ENCODE peak calls at places on chromosomes 6 and 20, in ten cellular contexts. T is fibroblast of the aortic adventitia; Z is spleen; C is heart left ventricle; K is A549; Y is AG09309; I is CD4-positive, CD25-positive, alpha-beta regulatory T cell; Q is CD4-positive, alpha-beta memory T cell; A is adrenal gland; M is kidney epithelial cell. P is an unnamed sample.

GRCh38 chr20:61719691-61720347 is 345.9 kb downstream of the TAF4 start:
- DNase-seq in T (no peak), Z (peak), C (no peak), K (no peak), Y (no peak), I (peak), Q (peak), A (no peak), M (no peak), P (no peak)

GRCh38 chr6:119442776-119443184 is 93.2 kb upstream of the MAN1A1 start:
- DNase-seq in T (no peak), Z (no peak), C (no peak), K (no peak), Y (no peak), I (no peak), Q (no peak), A (peak), M (no peak), P (no peak)

GRCh38 chr6:70673601-70674000 is 5.9 kb downstream of the SMAP1 start:
- DNase-seq in T (peak), Z (no peak), C (no peak), K (no peak), Y (no peak), I (no peak), Q (no peak), A (no peak), M (no peak), P (no peak)

GRCh38 chr6:38509713-38510112 is 130.0 kb downstream of the BTBD9 start:
- DNase-seq in T (peak), Z (no peak), C (no peak), K (peak), Y (peak), I (no peak), Q (no peak), A (no peak), M (peak), P (no peak)

GRCh38 chr20:37598101-37598530 is 70.4 kb upstream of the BLCAP start:
- DNase-seq in T (no peak), Z (no peak), C (no peak), K (no peak), Y (no peak), I (no peak), Q (no peak), A (no peak), M (no peak), P (no peak)

GRCh38 chr6:35092362-35093117 is 48.6 kb downstream of the TCP11 start:
- DNase-seq in T (peak), Z (no peak), C (no peak), K (no peak), Y (peak), I (no peak), Q (no peak), A (no peak), M (peak), P (no peak)

GRCh38 chr6:2020909-2021308 is 224.5 kb downstream of the GMDS start:
- DNase-seq in T (peak), Z (no peak), C (no peak), K (no peak), Y (peak), I (no peak), Q (no peak), A (no peak), M (no peak), P (no peak)

GRCh38 chr6:4379958-4380357 is 244.6 kb upstream of the ECI2 start:
- DNase-seq in T (no peak), Z (no peak), C (no peak), K (no peak), Y (no peak), I (no peak), Q (no peak), A (no peak), M (no peak), P (no peak)

GRCh38 chr20:63529180-63529860 is 7.9 kb downstream of the PTK6 start:
- DNase-seq in T (no peak), Z (no peak), C (no peak), K (no peak), Y (no peak), I (no peak), Q (no peak), A (no peak), M (no peak), P (no peak)

GRCh38 chr6:13419826-13420225 is 67.6 kb downstream of the GFOD1 start:
- DNase-seq in T (no peak), Z (no peak), C (no peak), K (no peak), Y (no peak), I (no peak), Q (no peak), A (no peak), M (no peak), P (no peak)

GRCh38 chr6:32096394-32097258 is 12.5 kb downstream of the TNXB start:
- DNase-seq in T (no peak), Z (no peak), C (no peak), K (no peak), Y (no peak), I (no peak), Q (no peak), A (no peak), M (no peak), P (no peak)

GRCh38 chr6:169800668-169801395 is 49.4 kb downstream of the ERMARD start:
- DNase-seq in T (peak), Z (peak), C (no peak), K (peak), Y (peak), I (no peak), Q (no peak), A (peak), M (peak), P (no peak)

GRCh38 chr6:112018619-112019416 is 35.1 kb upstream of the CCN6 start:
- DNase-seq in T (peak), Z (no peak), C (peak), K (no peak), Y (peak), I (no peak), Q (no peak), A (no peak), M (no peak), P (no peak)

GRCh38 chr6:166253277-166254229 is 54.6 kb downstream of the PRR18 start:
- DNase-seq in T (no peak), Z (peak), C (no peak), K (no peak), Y (no peak), I (peak), Q (no peak), A (no peak), M (no peak), P (no peak)

GRCh38 chr6:12132351-12133222 is 120.5 kb downstream of the HIVEP1 start:
- DNase-seq in T (peak), Z (no peak), C (no peak), K (no peak), Y (no peak), I (no peak), Q (no peak), A (no peak), M (no peak), P (no peak)

GRCh38 chr20:38106461-38106860 is 58.6 kb downstream of the TGM2 start:
- DNase-seq in T (no peak), Z (no peak), C (no peak), K (no peak), Y (no peak), I (no peak), Q (no peak), A (no peak), M (no peak), P (no peak)

GRCh38 chr20:6663751-6664388 is 103.6 kb upstream of the BMP2 start:
- DNase-seq in T (no peak), Z (no peak), C (no peak), K (no peak), Y (no peak), I (no peak), Q (no peak), A (no peak), M (peak), P (no peak)

GRCh38 chr6:99333068-99333467 is 16.4 kb downstream of the FAXC start:
- DNase-seq in T (no peak), Z (no peak), C (no peak), K (no peak), Y (no peak), I (no peak), Q (no peak), A (no peak), M (no peak), P (no peak)

GRCh38 chr20:59047938-59048680 is 5.5 kb upstream of the PRELID3B start:
- DNase-seq in T (peak), Z (no peak), C (no peak), K (peak), Y (no peak), I (no peak), Q (no peak), A (no peak), M (no peak), P (no peak)

GRCh38 chr6:39224523-39225182 is 4.6 kb downstream of the KCNK5 start:
- DNase-seq in T (no peak), Z (no peak), C (no peak), K (no peak), Y (no peak), I (no peak), Q (no peak), A (no peak), M (no peak), P (no peak)

GRCh38 chr6:43733471-43734293 is 36.3 kb upstream of the VEGFA start:
- DNase-seq in T (no peak), Z (peak), C (no peak), K (no peak), Y (no peak), I (no peak), Q (no peak), A (no peak), M (no peak), P (no peak)

GRCh38 chr6:69974193-69974592 is 107.8 kb downstream of the COL19A1 start:
- DNase-seq in T (peak), Z (no peak), C (peak), K (peak), Y (no peak), I (no peak), Q (no peak), A (no peak), M (peak), P (no peak)

GRCh38 chr6:100753421-100753820 is 127.7 kb downstream of the ASCC3 start:
- DNase-seq in T (no peak), Z (no peak), C (no peak), K (no peak), Y (no peak), I (no peak), Q (no peak), A (no peak), M (no peak), P (no peak)

GRCh38 chr6:161422710-161423109 is 148.8 kb upstream of the AGPAT4 start:
- DNase-seq in T (no peak), Z (no peak), C (no peak), K (peak), Y (no peak), I (no peak), Q (no peak), A (peak), M (no peak), P (no peak)

GRCh38 chr20:37579091-37579490 is 51.4 kb upstream of the BLCAP start:
- DNase-seq in T (no peak), Z (no peak), C (no peak), K (no peak), Y (no peak), I (no peak), Q (no peak), A (no peak), M (no peak), P (no peak)

GRCh38 chr6:7578949-7579348 is 11.0 kb upstream of the SNRNP48 start:
- DNase-seq in T (no peak), Z (no peak), C (no peak), K (no peak), Y (no peak), I (no peak), Q (no peak), A (no peak), M (no peak), P (no peak)

GRCh38 chr6:17311595-17312311 is 30.6 kb downstream of the RBM24 start:
- DNase-seq in T (peak), Z (no peak), C (peak), K (peak), Y (no peak), I (no peak), Q (no peak), A (no peak), M (no peak), P (no peak)

GRCh38 chr20:37172836-37173235 is 6.3 kb upstream of the RPN2 start:
- DNase-seq in T (no peak), Z (no peak), C (no peak), K (no peak), Y (no peak), I (no peak), Q (no peak), A (no peak), M (no peak), P (no peak)

GRCh38 chr6:17167327-17167979 is 65.6 kb downstream of the STMND1 start:
- DNase-seq in T (peak), Z (no peak), C (peak), K (peak), Y (no peak), I (no peak), Q (no peak), A (peak), M (no peak), P (peak)

GRCh38 chr6:41901882-41902519 is 6.8 kb upstream of the USP49 start:
- DNase-seq in T (no peak), Z (no peak), C (no peak), K (peak), Y (no peak), I (peak), Q (peak), A (peak), M (no peak), P (no peak)

GRCh38 chr6:170296746-170297576 is 6.1 kb upstream of the DLL1 start:
- DNase-seq in T (no peak), Z (no peak), C (no peak), K (no peak), Y (no peak), I (no peak), Q (no peak), A (no peak), M (peak), P (no peak)

GRCh38 chr6:15317934-15318902 is 72.3 kb downstream of the JARID2 start:
- DNase-seq in T (no peak), Z (no peak), C (no peak), K (no peak), Y (no peak), I (no peak), Q (no peak), A (no peak), M (no peak), P (no peak)

GRCh38 chr6:148869589-148869988 is 122.8 kb downstream of the UST start:
- DNase-seq in T (peak), Z (no peak), C (no peak), K (peak), Y (peak), I (no peak), Q (no peak), A (peak), M (peak), P (no peak)

GRCh38 chr6:148873154-148873553 is 126.3 kb downstream of the UST start:
- DNase-seq in T (no peak), Z (no peak), C (no peak), K (no peak), Y (no peak), I (no peak), Q (no peak), A (no peak), M (no peak), P (no peak)

GRCh38 chr6:148873868-148874267 is 127.0 kb downstream of the UST start:
- DNase-seq in T (no peak), Z (no peak), C (no peak), K (no peak), Y (no peak), I (no peak), Q (no peak), A (no peak), M (no peak), P (no peak)

GRCh38 chr6:148878683-148879082 is 131.9 kb downstream of the UST start:
- DNase-seq in T (no peak), Z (no peak), C (no peak), K (no peak), Y (no peak), I (no peak), Q (no peak), A (no peak), M (no peak), P (no peak)

DNA sequence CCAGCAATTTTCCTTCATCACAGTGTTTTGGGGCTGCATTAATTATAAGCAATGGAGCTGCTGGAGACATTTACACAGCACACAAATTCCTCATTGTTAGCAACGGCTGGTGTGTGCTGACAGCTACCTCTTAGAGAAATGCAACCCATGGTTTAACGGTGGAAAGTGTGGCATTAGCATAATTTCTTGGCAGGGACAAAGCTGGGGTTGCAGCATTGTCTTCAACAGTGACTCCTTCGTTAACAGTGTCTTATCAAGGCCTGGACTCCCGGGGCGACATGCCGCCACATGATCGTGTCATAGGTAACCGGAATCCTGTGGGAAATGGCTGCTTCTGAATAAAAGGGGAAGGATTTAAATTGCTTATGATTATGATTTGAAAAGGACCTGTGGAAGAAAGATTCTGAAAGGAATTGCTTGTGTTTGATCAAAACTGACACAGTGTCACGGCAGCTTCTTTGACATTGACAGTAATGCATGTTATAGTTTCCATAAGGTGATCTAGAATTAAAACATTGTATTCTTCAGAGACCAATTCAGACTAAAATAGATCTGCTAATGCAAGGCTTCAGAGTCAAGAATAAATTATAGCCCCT is 128.0 kb downstream of the UST start:
- DNase-seq in T (peak), Z (no peak), C (peak), K (no peak), Y (no peak), I (no peak), Q (no peak), A (no peak), M (no peak), P (no peak)
- H3K4me3 ChIP-seq in T (no peak), Z (no peak), C (peak), K (no peak), Y (no peak), I (no peak), Q (no peak), A (no peak), M (no peak), P (no peak)

DNA sequence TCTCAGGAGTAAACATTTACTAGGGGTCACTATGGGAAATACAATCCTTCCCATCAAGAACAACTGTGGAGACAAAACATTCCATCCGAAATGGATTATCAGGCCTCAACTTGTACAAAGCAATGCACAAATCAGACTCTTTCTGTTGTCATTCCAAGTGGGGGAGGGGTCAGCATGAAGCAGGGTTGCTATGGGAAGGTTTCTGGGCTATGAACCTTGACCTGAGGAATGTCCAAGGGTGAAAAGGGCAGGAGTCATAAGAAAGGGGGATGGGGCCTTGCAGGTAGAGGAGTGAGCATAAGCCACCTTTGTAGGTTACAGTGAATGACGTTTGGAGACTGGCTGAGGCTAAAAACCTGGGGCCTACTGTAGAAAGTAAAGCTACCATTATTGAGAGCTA is 3.1 kb downstream of the METTL24 start:
- DNase-seq in T (no peak), Z (no peak), C (no peak), K (no peak), Y (no peak), I (no peak), Q (no peak), A (no peak), M (no peak), P (no peak)
- H3K4me3 ChIP-seq in T (no peak), Z (no peak), C (no peak), K (no peak), Y (no peak), I (no peak), Q (no peak), A (no peak), M (no peak), P (no peak)

DNA sequence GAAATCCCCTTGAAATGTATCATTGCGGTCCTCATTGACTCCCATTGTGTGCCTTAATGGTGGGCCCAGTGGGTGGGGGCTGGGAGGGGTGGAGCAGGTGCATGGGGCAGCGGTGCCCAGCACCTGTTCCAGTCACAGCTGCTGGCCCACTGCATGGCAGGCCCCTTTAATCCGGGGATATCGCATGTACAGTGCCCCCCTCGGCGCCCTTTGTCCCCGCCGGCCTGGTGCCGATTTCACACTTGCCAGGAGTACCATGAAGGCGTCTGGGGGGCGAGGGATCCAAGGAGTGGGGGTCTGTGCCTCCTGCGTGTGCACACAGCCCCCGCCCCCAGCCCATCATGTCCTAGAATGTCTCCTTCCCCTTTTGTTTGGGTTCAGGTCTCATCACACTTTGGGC is 2.8 kb downstream of the SNAI1 start:
- DNase-seq in T (no peak), Z (no peak), C (no peak), K (no peak), Y (no peak), I (no peak), Q (no peak), A (no peak), M (no peak), P (no peak)
- H3K4me3 ChIP-seq in T (peak), Z (peak), C (peak), K (peak), Y (peak), I (no peak), Q (no peak), A (no peak), M (peak), P (no peak)

GRCh38 chr6:83432626-83433025 is 1.8 kb upstream of the ME1 start:
- DNase-seq in T (no peak), Z (no peak), C (no peak), K (no peak), Y (no peak), I (no peak), Q (no peak), A (no peak), M (no peak), P (no peak)
- H3K4me3 ChIP-seq in T (no peak), Z (no peak), C (no peak), K (no peak), Y (no peak), I (no peak), Q (no peak), A (no peak), M (no peak), P (no peak)

DNA sequence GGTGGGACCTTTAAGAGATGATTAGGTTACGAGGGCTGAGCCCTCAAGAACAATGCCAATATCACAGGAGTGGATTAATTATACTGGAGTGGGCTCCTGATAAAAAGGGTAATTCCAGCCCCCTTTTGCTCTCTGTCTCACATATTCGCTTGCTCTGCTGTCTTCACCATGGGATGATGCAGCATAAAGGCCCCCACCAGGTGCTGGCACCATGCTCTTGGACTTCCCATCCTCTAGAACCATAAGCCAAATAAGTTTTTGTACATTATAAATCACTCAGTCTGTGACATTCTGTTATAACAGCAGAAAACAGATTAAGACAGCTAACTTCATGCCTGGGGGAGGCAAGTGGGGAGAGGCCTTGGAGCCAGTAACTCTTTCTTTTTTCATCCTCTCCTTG is 9.8 kb upstream of the SNRPB start:
- DNase-seq in T (no peak), Z (no peak), C (no peak), K (no peak), Y (no peak), I (no peak), Q (no peak), A (no peak), M (no peak), P (no peak)
- H3K4me3 ChIP-seq in T (no peak), Z (no peak), C (no peak), K (no peak), Y (no peak), I (no peak), Q (no peak), A (no peak), M (no peak), P (no peak)

GRCh38 chr6:133187114-133187513 is 54.0 kb upstream of the EYA4 start:
- DNase-seq in T (no peak), Z (no peak), C (no peak), K (no peak), Y (no peak), I (no peak), Q (no peak), A (no peak), M (no peak), P (no peak)

GRCh38 chr6:133193396-133193795 is 47.8 kb upstream of the EYA4 start:
- DNase-seq in T (no peak), Z (no peak), C (no peak), K (no peak), Y (no peak), I (no peak), Q (no peak), A (no peak), M (no peak), P (no peak)

GRCh38 chr6:133191323-133191722 is 49.8 kb upstream of the EYA4 start:
- DNase-seq in T (no peak), Z (no peak), C (no peak), K (no peak), Y (no peak), I (no peak), Q (no peak), A (no peak), M (no peak), P (no peak)

GRCh38 chr6:133187657-133188453 is 53.3 kb upstream of the EYA4 start:
- DNase-seq in T (peak), Z (no peak), C (no peak), K (no peak), Y (no peak), I (no peak), Q (no peak), A (no peak), M (no peak), P (no peak)

GRCh38 chr6:133190912-133191311 is 50.2 kb upstream of the EYA4 start:
- DNase-seq in T (no peak), Z (no peak), C (no peak), K (no peak), Y (no peak), I (no peak), Q (no peak), A (no peak), M (no peak), P (no peak)
- H3K4me3 ChIP-seq in T (no peak), Z (no peak), C (no peak), K (no peak), Y (no peak), I (no peak), Q (no peak), A (no peak), M (no peak), P (no peak)